ENCODE peak calls at places on chromosomes 13 and 19, in four cellular contexts. Y, Z, L and X are unnamed samples.

GRCh38 chr19:7965259-7965841 is 21.9 kb upstream of the TIMM44 start:
- DNase-seq in Y (no peak), Z (no peak), L (no peak), X (no peak)

GRCh38 chr19:47232422-47233211 is 1.6 kb upstream of the BBC3 start:
- DNase-seq in Y (no peak), Z (peak; percentile 29), L (no peak), X (no peak)

GRCh38 chr13:110347535-110348308 is 40.6 kb downstream of the COL4A2 start:
- DNase-seq in Y (no peak), Z (no peak), L (no peak), X (no peak)

GRCh38 chr19:5048091-5048726 is 79.3 kb downstream of the KDM4B start:
- DNase-seq in Y (peak; percentile 83), Z (peak; percentile 74), L (peak; percentile 94), X (peak; percentile 74)

GRCh38 chr19:38049105-38049649 is 142.2 kb downstream of the SIPA1L3 start:
- DNase-seq in Y (no peak), Z (peak; percentile 57), L (no peak), X (no peak)

GRCh38 chr19:3188627-3189596 is 3.2 kb downstream of the NCLN start:
- DNase-seq in Y (no peak), Z (no peak), L (no peak), X (no peak)

GRCh38 chr19:55391191-55391670 is 5.5 kb downstream of the RPL28 start:
- DNase-seq in Y (no peak), Z (no peak), L (no peak), X (no peak)

GRCh38 chr13:41708648-41709175 is 251.4 kb downstream of the RGCC start:
- DNase-seq in Y (no peak), Z (no peak), L (no peak), X (no peak)

GRCh38 chr13:111973186-111974064 is 93.5 kb upstream of the SOX1 start:
- DNase-seq in Y (peak; percentile 40), Z (no peak), L (no peak), X (no peak)

GRCh38 chr19:3985643-3986259 is 488 bp upstream of the EEF2 start:
- DNase-seq in Y (no peak), Z (no peak), L (no peak), X (no peak)

GRCh38 chr19:10852941-10853340 is 4.7 kb downstream of the C19orf38 start:
- DNase-seq in Y (no peak), Z (no peak), L (no peak), X (no peak)

GRCh38 chr13:96632536-96633320 is 361.5 kb downstream of the OXGR1 start:
- DNase-seq in Y (peak; percentile 12), Z (no peak), L (no peak), X (no peak)

GRCh38 chr13:52067237-52067636 is 42.7 kb downstream of the UTP14C start:
- DNase-seq in Y (no peak), Z (no peak), L (no peak), X (no peak)

GRCh38 chr19:49301165-49301865 is 23.7 kb downstream of the SLC6A16 start:
- DNase-seq in Y (peak; percentile 11), Z (peak; percentile 88), L (peak; percentile 90), X (peak; percentile 80)

GRCh38 chr13:43787998-43788397 is 1.2 kb upstream of the ENOX1 start:
- DNase-seq in Y (peak; percentile 78), Z (no peak), L (no peak), X (peak; percentile 84)

GRCh38 chr13:97268772-97269171 is 46.6 kb downstream of the MBNL2 start:
- DNase-seq in Y (no peak), Z (no peak), L (no peak), X (no peak)

GRCh38 chr13:76968041-76968440 is 19.7 kb downstream of the ACOD1 start:
- DNase-seq in Y (no peak), Z (no peak), L (peak; percentile 78), X (peak; percentile 99)

GRCh38 chr13:62483774-62484173 is 1068.1 kb upstream of the PCDH20 start:
- DNase-seq in Y (peak; percentile 25), Z (no peak), L (peak; percentile 49), X (peak; percentile 99)

GRCh38 chr19:49441210-49441959 is at the start of gene SLC17A7:
- DNase-seq in Y (peak; percentile 19), Z (peak; percentile 62), L (peak; percentile 90), X (peak; percentile 88)

GRCh38 chr13:113589251-113589960 is 4.9 kb downstream of the TFDP1 start:
- DNase-seq in Y (no peak), Z (no peak), L (no peak), X (no peak)

GRCh38 chr13:34104853-34105252 is 286.9 kb downstream of the RFC3 start:
- DNase-seq in Y (no peak), Z (no peak), L (no peak), X (no peak)

GRCh38 chr13:73287871-73288270 is 229.1 kb downstream of the KLF5 start:
- DNase-seq in Y (no peak), Z (no peak), L (no peak), X (no peak)

GRCh38 chr13:48643159-48643558 is 10.6 kb upstream of the CYSLTR2 start:
- DNase-seq in Y (no peak), Z (no peak), L (no peak), X (peak; percentile 59)

GRCh38 chr19:7544626-7545025 is 9.1 kb downstream of the PNPLA6 start:
- DNase-seq in Y (no peak), Z (no peak), L (no peak), X (no peak)

GRCh38 chr19:1130801-1131717 is 27.3 kb downstream of the GPX4 start:
- DNase-seq in Y (no peak), Z (peak; percentile 51), L (no peak), X (no peak)

GRCh38 chr13:71979616-71980015 is 112.6 kb upstream of the DACH1 start:
- DNase-seq in Y (peak; percentile 51), Z (no peak), L (peak; percentile 50), X (peak; percentile 72)

GRCh38 chr19:51480590-51480989 is 2.3 kb downstream of the CEACAM18 start:
- DNase-seq in Y (no peak), Z (no peak), L (no peak), X (no peak)

GRCh38 chr19:29841559-29842367 is 30.0 kb downstream of the CCNE1 start:
- DNase-seq in Y (peak; percentile 14), Z (no peak), L (no peak), X (peak; percentile 83)

GRCh38 chr13:101915755-101916107 is 463.3 kb downstream of the ITGBL1 start:
- DNase-seq in Y (peak; percentile 92), Z (no peak), L (no peak), X (peak; percentile 48)

GRCh38 chr13:31767175-31767900 is 28.0 kb downstream of the RXFP2 start:
- DNase-seq in Y (no peak), Z (no peak), L (no peak), X (no peak)

GRCh38 chr13:21399741-21400140 is 59.4 kb downstream of the ZDHHC20 start:
- DNase-seq in Y (no peak), Z (no peak), L (no peak), X (no peak)

GRCh38 chr19:36972594-36972993 is 56.5 kb downstream of the ZNF568 start:
- DNase-seq in Y (no peak), Z (no peak), L (peak; percentile 24), X (no peak)

GRCh38 chr19:42528354-42529247 is at the start of gene CEACAM1:
- DNase-seq in Y (peak; percentile 9), Z (peak; percentile 48), L (peak; percentile 56), X (no peak)

GRCh38 chr19:5360003-5360820 is 19.6 kb upstream of the PTPRS start:
- DNase-seq in Y (peak; percentile 36), Z (no peak), L (peak; percentile 18), X (no peak)

GRCh38 chr13:74986609-74987008 is 495.4 kb downstream of the TBC1D4 start:
- DNase-seq in Y (peak; percentile 78), Z (no peak), L (no peak), X (no peak)

GRCh38 chr19:1232652-1233360 is 5.0 kb downstream of the CBARP start:
- DNase-seq in Y (no peak), Z (no peak), L (no peak), X (no peak)

GRCh38 chr19:14871619-14872230 is 14.2 kb downstream of the OR7A17 start:
- DNase-seq in Y (peak; percentile 14), Z (no peak), L (no peak), X (peak; percentile 31)

GRCh38 chr13:76980075-76980718 is 11.7 kb upstream of the CLN5 start:
- DNase-seq in Y (peak; percentile 77), Z (peak; percentile 96), L (peak; percentile 95), X (peak; percentile 91)

GRCh38 chr13:113998781-113999617 is 25.1 kb upstream of the C13orf46 start:
- DNase-seq in Y (no peak), Z (no peak), L (no peak), X (no peak)